ENCODE peak calls at places on chromosomes 3 and 15, in seven cellular contexts. One of them, this sample, is unnamed.

GRCh38 chr3:11477286-11477935 is 166.3 kb downstream of the VGLL4 start:
- DNase-seq in MM.1S: no peak
- DNase-seq in hepatocyte: peak
- DNase-seq in OCI-LY7: no peak
- DNase-seq in SK-N-SH: no peak
- DNase-seq in HCT116: no peak
- DNase-seq in GM23338: peak
- DNase-seq in this sample: peak

GRCh38 chr3:124292329-124292728 is 300.4 kb upstream of the ROPN1 start:
- DNase-seq in GM23338: no peak
- DNase-seq in SK-N-SH: no peak
- DNase-seq in OCI-LY7: no peak
- DNase-seq in HCT116: no peak
- DNase-seq in hepatocyte: no peak
- DNase-seq in MM.1S: no peak
- DNase-seq in this sample: no peak

GRCh38 chr15:78340243-78341056 is at the start of gene CRABP1:
- DNase-seq in HCT116: no peak
- DNase-seq in hepatocyte: peak
- DNase-seq in GM23338: peak
- DNase-seq in OCI-LY7: no peak
- DNase-seq in SK-N-SH: peak
- DNase-seq in MM.1S: no peak
- DNase-seq in this sample: peak

GRCh38 chr3:114706591-114707224 is 412.9 kb downstream of the TIGIT start:
- DNase-seq in SK-N-SH: no peak
- DNase-seq in hepatocyte: peak
- DNase-seq in HCT116: peak
- DNase-seq in MM.1S: peak
- DNase-seq in GM23338: no peak
- DNase-seq in OCI-LY7: no peak
- DNase-seq in this sample: no peak

GRCh38 chr3:13142552-13143380 is 69.5 kb upstream of the IQSEC1 start:
- DNase-seq in HCT116: no peak
- DNase-seq in SK-N-SH: no peak
- DNase-seq in OCI-LY7: no peak
- DNase-seq in GM23338: no peak
- DNase-seq in hepatocyte: no peak
- DNase-seq in MM.1S: no peak
- DNase-seq in this sample: no peak

GRCh38 chr15:38707802-38708671 is 143.4 kb upstream of the RASGRP1 start:
- DNase-seq in HCT116: peak
- DNase-seq in hepatocyte: peak
- DNase-seq in GM23338: peak
- DNase-seq in SK-N-SH: peak
- DNase-seq in MM.1S: peak
- DNase-seq in OCI-LY7: peak
- DNase-seq in this sample: peak

GRCh38 chr15:89566141-89566540 is 9.1 kb upstream of the TICRR start:
- DNase-seq in GM23338: peak
- DNase-seq in OCI-LY7: no peak
- DNase-seq in hepatocyte: no peak
- DNase-seq in SK-N-SH: no peak
- DNase-seq in HCT116: no peak
- DNase-seq in MM.1S: no peak
- DNase-seq in this sample: no peak

GRCh38 chr3:41338276-41338675 is 139.0 kb downstream of the CTNNB1 start:
- DNase-seq in SK-N-SH: no peak
- DNase-seq in hepatocyte: no peak
- DNase-seq in HCT116: no peak
- DNase-seq in GM23338: no peak
- DNase-seq in OCI-LY7: no peak
- DNase-seq in MM.1S: no peak
- DNase-seq in this sample: no peak

GRCh38 chr3:34882764-34883163 is 756.6 kb upstream of the ARPP21 start:
- DNase-seq in MM.1S: no peak
- DNase-seq in HCT116: no peak
- DNase-seq in GM23338: peak
- DNase-seq in hepatocyte: no peak
- DNase-seq in SK-N-SH: peak
- DNase-seq in OCI-LY7: peak
- DNase-seq in this sample: no peak

GRCh38 chr15:42152196-42152920 is 4.1 kb downstream of the PLA2G4F start:
- DNase-seq in hepatocyte: no peak
- DNase-seq in GM23338: no peak
- DNase-seq in MM.1S: no peak
- DNase-seq in OCI-LY7: no peak
- DNase-seq in SK-N-SH: no peak
- DNase-seq in HCT116: no peak
- DNase-seq in this sample: no peak

GRCh38 chr15:42154576-42155355 is 1.7 kb downstream of the PLA2G4F start:
- DNase-seq in SK-N-SH: no peak
- DNase-seq in HCT116: no peak
- DNase-seq in MM.1S: no peak
- DNase-seq in hepatocyte: no peak
- DNase-seq in OCI-LY7: no peak
- DNase-seq in GM23338: no peak
- DNase-seq in this sample: no peak

GRCh38 chr15:42155546-42156265 is 730 bp downstream of the PLA2G4F start:
- DNase-seq in hepatocyte: peak
- DNase-seq in HCT116: no peak
- DNase-seq in GM23338: no peak
- DNase-seq in OCI-LY7: no peak
- DNase-seq in SK-N-SH: peak
- DNase-seq in MM.1S: no peak
- DNase-seq in this sample: no peak

GRCh38 chr15:42152921-42153680 is 3.3 kb downstream of the PLA2G4F start:
- DNase-seq in hepatocyte: no peak
- DNase-seq in MM.1S: no peak
- DNase-seq in GM23338: no peak
- DNase-seq in SK-N-SH: no peak
- DNase-seq in HCT116: no peak
- DNase-seq in OCI-LY7: no peak
- DNase-seq in this sample: no peak

DNA sequence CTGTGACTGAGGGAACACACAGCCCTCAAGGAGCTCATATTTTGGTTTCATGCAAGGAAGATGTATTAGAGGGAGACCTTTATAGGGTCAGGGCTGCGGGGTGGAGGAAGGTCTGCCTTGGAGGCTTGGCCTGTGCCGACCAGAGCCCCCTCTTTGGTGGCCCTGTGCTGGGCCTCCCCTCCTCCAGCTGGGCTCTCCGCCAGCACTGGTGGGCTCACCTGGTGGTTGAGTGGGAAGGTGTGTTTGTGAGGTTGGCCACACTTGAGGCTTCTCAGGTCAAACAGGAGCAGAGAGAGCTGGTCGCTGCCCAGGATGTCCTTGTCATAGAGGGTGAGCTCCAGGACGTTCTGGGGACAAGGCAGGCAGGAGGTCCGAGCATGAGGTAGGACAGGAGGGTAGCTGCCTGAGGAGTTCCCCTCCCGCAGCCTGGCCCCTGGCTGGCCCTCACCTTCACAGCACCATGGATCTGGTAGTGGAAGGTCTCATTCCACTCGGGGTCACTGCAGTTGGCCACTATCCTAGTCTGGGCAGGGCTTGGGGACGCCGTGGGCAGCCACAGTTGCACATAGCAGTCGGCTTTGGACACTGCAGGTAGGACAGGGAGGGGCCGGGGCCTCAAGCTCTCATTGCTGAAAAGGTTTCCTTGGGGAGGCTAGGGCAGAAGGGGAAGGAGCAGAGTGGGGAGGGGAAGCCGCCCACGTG is 2.4 kb downstream of the PLA2G4F start:
- DNase-seq in hepatocyte: no peak
- DNase-seq in GM23338: no peak
- DNase-seq in OCI-LY7: no peak
- DNase-seq in SK-N-SH: no peak
- DNase-seq in MM.1S: no peak
- DNase-seq in HCT116: no peak
- DNase-seq in this sample: no peak
- TF ChIP-seq EZH2phosphoT487 in hepatocyte: no peak
- TF ChIP-seq EZH2phosphoT487 in GM23338: no peak
- TF ChIP-seq EZH2phosphoT487 in OCI-LY7: no peak
- TF ChIP-seq EZH2phosphoT487 in SK-N-SH: no peak
- TF ChIP-seq EZH2phosphoT487 in MM.1S: no peak
- TF ChIP-seq EZH2phosphoT487 in HCT116: no peak
- TF ChIP-seq EZH2phosphoT487 in this sample: no peak

GRCh38 chr15:87033056-87033455 is 953.4 kb downstream of the AGBL1 start:
- DNase-seq in SK-N-SH: no peak
- DNase-seq in hepatocyte: peak
- DNase-seq in OCI-LY7: no peak
- DNase-seq in HCT116: no peak
- DNase-seq in MM.1S: no peak
- DNase-seq in GM23338: no peak
- DNase-seq in this sample: peak

GRCh38 chr15:87034886-87035285 is 955.2 kb downstream of the AGBL1 start:
- DNase-seq in OCI-LY7: no peak
- DNase-seq in HCT116: no peak
- DNase-seq in hepatocyte: no peak
- DNase-seq in GM23338: no peak
- DNase-seq in MM.1S: no peak
- DNase-seq in SK-N-SH: no peak
- DNase-seq in this sample: no peak

GRCh38 chr15:87032291-87032690 is 952.6 kb downstream of the AGBL1 start:
- DNase-seq in OCI-LY7: no peak
- DNase-seq in HCT116: no peak
- DNase-seq in MM.1S: no peak
- DNase-seq in SK-N-SH: no peak
- DNase-seq in hepatocyte: no peak
- DNase-seq in GM23338: peak
- DNase-seq in this sample: no peak

DNA sequence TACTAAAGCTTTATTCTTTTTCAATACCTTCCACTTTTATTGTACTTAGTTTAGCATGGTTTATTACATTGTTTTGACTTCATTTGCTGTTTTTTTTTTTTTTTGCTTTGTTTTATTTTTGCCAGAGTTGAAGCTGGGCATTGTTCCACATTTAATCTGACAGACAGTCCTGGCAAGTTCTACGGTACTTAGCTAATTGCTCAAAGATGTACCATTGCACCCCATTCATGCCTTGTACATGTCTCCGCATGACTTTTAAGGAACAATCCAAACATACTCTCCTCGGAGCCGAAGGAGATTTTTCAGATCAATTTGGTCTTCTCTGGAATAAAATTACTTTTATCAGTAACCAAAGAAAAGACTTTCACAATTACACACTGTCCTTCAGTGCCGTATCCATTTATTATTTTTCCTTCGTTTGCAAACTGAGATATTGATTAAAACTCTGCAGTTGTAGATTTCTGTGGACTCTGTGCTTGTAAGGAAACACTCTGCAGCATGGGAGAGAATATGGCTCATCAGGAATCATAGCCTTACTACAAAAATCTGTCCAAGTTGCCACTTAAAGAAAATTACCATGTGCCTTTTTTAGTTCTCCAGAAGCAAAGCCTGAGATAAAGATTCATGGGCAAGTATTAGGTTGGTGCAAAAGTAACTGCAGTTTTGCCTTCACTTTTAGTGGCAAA is 952.0 kb downstream of the AGBL1 start:
- DNase-seq in hepatocyte: no peak
- DNase-seq in HCT116: no peak
- DNase-seq in GM23338: no peak
- DNase-seq in SK-N-SH: no peak
- DNase-seq in MM.1S: no peak
- DNase-seq in OCI-LY7: no peak
- DNase-seq in this sample: no peak
- H3K4me3 ChIP-seq in hepatocyte: no peak
- H3K4me3 ChIP-seq in HCT116: no peak
- H3K4me3 ChIP-seq in GM23338: no peak
- H3K4me3 ChIP-seq in SK-N-SH: no peak
- H3K4me3 ChIP-seq in MM.1S: no peak
- H3K4me3 ChIP-seq in OCI-LY7: no peak
- H3K4me3 ChIP-seq in this sample: no peak

DNA sequence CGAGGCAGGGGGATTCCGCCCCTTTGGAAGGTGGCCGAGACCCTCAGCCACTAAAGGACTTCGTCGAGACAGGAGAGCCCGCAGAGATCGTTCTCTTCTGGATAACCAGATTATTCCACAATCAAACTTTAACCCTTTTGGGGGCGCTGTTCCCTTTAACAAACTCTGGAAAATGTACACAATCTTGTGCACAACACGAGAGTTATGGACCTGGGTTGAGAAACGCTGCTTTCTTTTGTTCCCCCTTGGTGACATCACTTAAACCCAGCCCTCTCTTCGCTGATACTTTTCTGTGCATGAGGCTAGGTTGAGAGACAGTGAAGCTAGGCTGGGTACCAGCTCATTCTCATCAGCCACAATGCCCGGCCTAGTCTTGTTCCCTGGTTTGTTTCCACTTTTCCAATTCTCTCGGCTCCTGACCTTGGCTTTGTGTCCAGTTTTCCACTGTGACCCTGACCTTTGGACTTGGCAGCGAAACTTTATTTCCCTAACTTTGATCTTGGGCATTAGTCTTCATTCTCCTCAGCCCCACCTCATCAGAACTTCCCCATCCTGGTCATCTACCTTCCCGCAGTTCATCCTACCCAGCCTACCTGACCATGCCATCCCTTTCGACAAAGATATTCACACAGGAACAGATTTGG is 797 bp upstream of the ADPGK start:
- DNase-seq in HCT116: peak
- DNase-seq in OCI-LY7: peak
- DNase-seq in GM23338: peak
- DNase-seq in SK-N-SH: peak
- DNase-seq in hepatocyte: peak
- DNase-seq in MM.1S: peak
- DNase-seq in this sample: peak
- TF ChIP-seq EZH2phosphoT487 in HCT116: no peak
- TF ChIP-seq EZH2phosphoT487 in OCI-LY7: no peak
- TF ChIP-seq EZH2phosphoT487 in GM23338: no peak
- TF ChIP-seq EZH2phosphoT487 in SK-N-SH: no peak
- TF ChIP-seq EZH2phosphoT487 in hepatocyte: no peak
- TF ChIP-seq EZH2phosphoT487 in MM.1S: no peak
- TF ChIP-seq EZH2phosphoT487 in this sample: no peak

GRCh38 chr15:75389791-75390382 is 21.5 kb upstream of the MAN2C1 start:
- DNase-seq in HCT116: no peak
- DNase-seq in OCI-LY7: no peak
- DNase-seq in MM.1S: no peak
- DNase-seq in GM23338: no peak
- DNase-seq in SK-N-SH: no peak
- DNase-seq in hepatocyte: no peak
- DNase-seq in this sample: peak
- H3K4me3 ChIP-seq in HCT116: no peak
- H3K4me3 ChIP-seq in OCI-LY7: no peak
- H3K4me3 ChIP-seq in MM.1S: no peak
- H3K4me3 ChIP-seq in GM23338: no peak
- H3K4me3 ChIP-seq in SK-N-SH: no peak
- H3K4me3 ChIP-seq in hepatocyte: no peak
- H3K4me3 ChIP-seq in this sample: no peak

This sample was measured in neural progenitor cell.